ENCODE peak calls at places on chromosomes 6 and 20, in ten cellular contexts. J, R, V, E, S, H, W, Z, F and P are unnamed samples.

GRCh38 chr20:18056174-18057105 is 1.3 kb downstream of the OVOL2 start:
- DNase-seq in J (no peak), R (no peak), V (peak; percentile 53), E (no peak), S (no peak), H (no peak), W (no peak), Z (no peak), F (no peak), P (no peak)

GRCh38 chr6:27867941-27868705 is 44.1 kb downstream of the OR2B2 start:
- DNase-seq in J (no peak), R (no peak), V (no peak), E (no peak), S (no peak), H (peak; percentile 40), W (no peak), Z (no peak), F (no peak), P (no peak)

GRCh38 chr6:29995346-29995777 is 53.0 kb downstream of the HLA-A start:
- DNase-seq in J (no peak), R (no peak), V (no peak), E (no peak), S (no peak), H (no peak), W (no peak), Z (no peak), F (no peak), P (no peak)

GRCh38 chr6:113857565-113858066 is 471 bp downstream of the MARCKS start:
- DNase-seq in J (no peak), R (no peak), V (peak; percentile 44), E (peak; percentile 23), S (no peak), H (peak; percentile 45), W (no peak), Z (peak; percentile 28), F (peak; percentile 29), P (peak; percentile 64)

GRCh38 chr6:80725156-80725930 is 618.9 kb downstream of the BCKDHB start:
- DNase-seq in J (no peak), R (no peak), V (no peak), E (peak; percentile 51), S (no peak), H (no peak), W (no peak), Z (no peak), F (no peak), P (no peak)

GRCh38 chr6:71766796-71767195 is 119.6 kb upstream of the RIMS1 start:
- DNase-seq in J (no peak), R (no peak), V (no peak), E (no peak), S (no peak), H (no peak), W (no peak), Z (no peak), F (no peak), P (no peak)

GRCh38 chr6:122081921-122082320 is 317.5 kb upstream of the HSF2 start:
- DNase-seq in J (no peak), R (no peak), V (no peak), E (no peak), S (no peak), H (no peak), W (no peak), Z (no peak), F (no peak), P (no peak)

GRCh38 chr6:157966990-157967389 is 14.7 kb upstream of the SYNJ2 start:
- DNase-seq in J (peak; percentile 69), R (no peak), V (no peak), E (no peak), S (no peak), H (no peak), W (no peak), Z (no peak), F (no peak), P (no peak)

GRCh38 chr6:166615059-166615770 is 11.8 kb downstream of the RPS6KA2 start:
- DNase-seq in J (no peak), R (no peak), V (no peak), E (peak; percentile 42), S (no peak), H (no peak), W (no peak), Z (no peak), F (no peak), P (no peak)

GRCh38 chr6:13453172-13453552 is 34.2 kb downstream of the GFOD1 start:
- DNase-seq in J (no peak), R (no peak), V (no peak), E (no peak), S (no peak), H (no peak), W (no peak), Z (no peak), F (no peak), P (no peak)

GRCh38 chr6:136962661-136963060 is 40.6 kb downstream of the SLC35D3 start:
- DNase-seq in J (no peak), R (no peak), V (peak; percentile 67), E (no peak), S (peak; percentile 82), H (no peak), W (no peak), Z (no peak), F (no peak), P (no peak)

GRCh38 chr20:52593634-52594033 is 378.5 kb upstream of the TSHZ2 start:
- DNase-seq in J (no peak), R (no peak), V (no peak), E (peak; percentile 22), S (no peak), H (no peak), W (no peak), Z (no peak), F (no peak), P (no peak)

GRCh38 chr20:20430066-20430465 is 62.2 kb downstream of the INSM1 start:
- DNase-seq in J (no peak), R (no peak), V (no peak), E (no peak), S (no peak), H (no peak), W (no peak), Z (no peak), F (no peak), P (no peak)

GRCh38 chr20:62066339-62066982 is 780 bp upstream of the TAF4 start:
- DNase-seq in J (peak; percentile 23), R (peak; percentile 38), V (peak; percentile 76), E (no peak), S (no peak), H (peak; percentile 61), W (no peak), Z (peak; percentile 47), F (no peak), P (peak; percentile 78)